ENCODE peak calls at places on chromosome 16, in five cellular contexts. One of them, this sample, is unnamed. For H3K4me1, the result is how much of the 10 kb centered on the place peaks cover.

GRCh38 chr16:30510392-30510938 is 15.9 kb downstream of the ZNF768 start:
- DNase-seq in K562: no peak
- DNase-seq in H1: no peak
- DNase-seq in GM12878: no peak
- DNase-seq in HepG2: no peak
- DNase-seq in this sample: no peak

GRCh38 chr16:30063893-30064745 is 1.4 kb upstream of the ALDOA start:
- DNase-seq in K562: peak
- DNase-seq in H1: no peak
- DNase-seq in GM12878: peak
- DNase-seq in HepG2: peak
- DNase-seq in this sample: no peak

GRCh38 chr16:11312718-11313492 is 31.8 kb upstream of the PRM1 start:
- DNase-seq in K562: peak
- DNase-seq in H1: no peak
- DNase-seq in GM12878: no peak
- DNase-seq in HepG2: peak
- DNase-seq in this sample: peak

GRCh38 chr16:4537376-4538066 is 1.1 kb downstream of the CDIP1 start:
- DNase-seq in K562: no peak
- DNase-seq in H1: no peak
- DNase-seq in GM12878: no peak
- DNase-seq in HepG2: no peak
- DNase-seq in this sample: no peak

GRCh38 chr16:80063028-80063767 is 462.7 kb upstream of the MAF start:
- DNase-seq in K562: no peak
- DNase-seq in H1: no peak
- DNase-seq in GM12878: no peak
- DNase-seq in HepG2: no peak
- DNase-seq in this sample: no peak

GRCh38 chr16:7313170-7313569 is 19.5 kb upstream of the RBFOX1 start:
- DNase-seq in K562: peak
- DNase-seq in H1: no peak
- DNase-seq in GM12878: no peak
- DNase-seq in HepG2: peak
- DNase-seq in this sample: no peak

GRCh38 chr16:90077757-90078593 is 844 bp upstream of the PRDM7 start:
- DNase-seq in K562: peak
- DNase-seq in H1: no peak
- DNase-seq in GM12878: no peak
- DNase-seq in HepG2: no peak
- DNase-seq in this sample: no peak

GRCh38 chr16:49643429-49644142 is 212.3 kb downstream of the ZNF423 start:
- DNase-seq in K562: no peak
- DNase-seq in H1: no peak
- DNase-seq in GM12878: no peak
- DNase-seq in HepG2: no peak
- DNase-seq in this sample: no peak

GRCh38 chr16:30567991-30568638 is 3.4 kb downstream of the ZNF688 start:
- DNase-seq in K562: no peak
- DNase-seq in H1: no peak
- DNase-seq in GM12878: peak
- DNase-seq in HepG2: peak
- DNase-seq in this sample: no peak

GRCh38 chr16:57395026-57395425 is 9.5 kb upstream of the CCL17 start:
- DNase-seq in K562: no peak
- DNase-seq in H1: no peak
- DNase-seq in GM12878: no peak
- DNase-seq in HepG2: no peak
- DNase-seq in this sample: no peak

GRCh38 chr16:77298638-77299360 is 99.6 kb downstream of the SYCE1L start:
- DNase-seq in K562: no peak
- DNase-seq in H1: no peak
- DNase-seq in GM12878: no peak
- DNase-seq in HepG2: no peak
- DNase-seq in this sample: no peak

GRCh38 chr16:81488687-81489411 is 44.2 kb downstream of the CMIP start:
- DNase-seq in K562: no peak
- DNase-seq in H1: no peak
- DNase-seq in GM12878: no peak
- DNase-seq in HepG2: no peak
- DNase-seq in this sample: no peak
- TF ChIP-seq CEBPB in K562: no peak
- TF ChIP-seq CEBPB in H1: no peak
- TF ChIP-seq CEBPB in GM12878: no peak
- TF ChIP-seq CEBPB in HepG2: no peak
- TF ChIP-seq CEBPB in this sample: no peak

DNA sequence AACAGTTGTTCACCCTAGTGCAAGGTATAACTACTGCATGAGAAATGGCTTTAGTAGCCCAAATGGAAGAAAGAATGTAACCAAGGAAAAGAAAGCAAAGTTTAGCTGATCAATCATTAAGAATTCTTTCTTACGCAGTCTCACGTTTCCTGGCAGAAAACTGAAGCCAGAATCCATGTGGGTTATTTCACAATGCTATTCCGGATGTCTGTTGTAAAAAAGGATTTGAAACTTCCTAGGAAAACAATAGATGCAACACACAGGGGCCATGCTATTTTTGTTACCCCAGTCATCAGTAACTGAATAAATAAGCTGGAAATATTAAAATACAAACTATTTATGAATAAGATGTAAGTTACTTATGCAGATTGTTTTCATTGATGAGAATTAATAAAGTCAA is 802.5 kb downstream of the CDH8 start:
- DNase-seq in K562: no peak
- DNase-seq in H1: no peak
- DNase-seq in GM12878: no peak
- DNase-seq in HepG2: no peak
- DNase-seq in this sample: no peak
- H3K4me1 ChIP-seq in K562: under half
- H3K4me1 ChIP-seq in H1: under half
- H3K4me1 ChIP-seq in GM12878: under half
- H3K4me1 ChIP-seq in HepG2: under half
- H3K4me1 ChIP-seq in this sample: under half

GRCh38 chr16:25138130-25138529 is 26.6 kb downstream of the LCMT1 start:
- DNase-seq in K562: no peak
- DNase-seq in H1: no peak
- DNase-seq in GM12878: no peak
- DNase-seq in HepG2: no peak
- DNase-seq in this sample: no peak

GRCh38 chr16:25134306-25134705 is 22.8 kb downstream of the LCMT1 start:
- DNase-seq in K562: no peak
- DNase-seq in H1: no peak
- DNase-seq in GM12878: no peak
- DNase-seq in HepG2: no peak
- DNase-seq in this sample: no peak

GRCh38 chr16:25140459-25140858 is 28.9 kb downstream of the LCMT1 start:
- DNase-seq in K562: no peak
- DNase-seq in H1: no peak
- DNase-seq in GM12878: no peak
- DNase-seq in HepG2: no peak
- DNase-seq in this sample: no peak

GRCh38 chr16:25135239-25135878 is 23.8 kb downstream of the LCMT1 start:
- DNase-seq in K562: no peak
- DNase-seq in H1: no peak
- DNase-seq in GM12878: no peak
- DNase-seq in HepG2: peak
- DNase-seq in this sample: no peak
- TF ChIP-seq SP1 in K562: no peak
- TF ChIP-seq SP1 in H1: no peak
- TF ChIP-seq SP1 in GM12878: no peak
- TF ChIP-seq SP1 in HepG2: no peak
- TF ChIP-seq SP1 in this sample: no peak

GRCh38 chr16:26816885-26817571 is 249.7 kb upstream of the C16orf82 start:
- DNase-seq in K562: peak
- DNase-seq in H1: no peak
- DNase-seq in GM12878: no peak
- DNase-seq in HepG2: no peak
- DNase-seq in this sample: no peak
- TF ChIP-seq CEBPB in K562: no peak
- TF ChIP-seq CEBPB in H1: no peak
- TF ChIP-seq CEBPB in GM12878: no peak
- TF ChIP-seq CEBPB in HepG2: no peak
- TF ChIP-seq CEBPB in this sample: no peak

GRCh38 chr16:85591381-85591780 is 21.7 kb upstream of the GSE1 start:
- DNase-seq in K562: no peak
- DNase-seq in H1: no peak
- DNase-seq in GM12878: no peak
- DNase-seq in HepG2: no peak
- DNase-seq in this sample: no peak
- H3K4me1 ChIP-seq in K562: half or more
- H3K4me1 ChIP-seq in H1: under half
- H3K4me1 ChIP-seq in GM12878: under half
- H3K4me1 ChIP-seq in HepG2: under half
- H3K4me1 ChIP-seq in this sample: under half

This sample was measured in HCT116.